ENCODE peak calls at places on chromosomes 16 and 17, in seven cellular contexts. One of them, this sample, is unnamed.

GRCh38 chr16:72860726-72861562 is 187.0 kb downstream of the ZFHX3 start:
- DNase-seq in germinal center: no peak
- DNase-seq in anterior cingulate cortex: no peak
- DNase-seq in astrocyte of the spinal cord: no peak
- DNase-seq in aorta: no peak
- DNase-seq in activated CD8-positive, alpha-beta memory T cell treated with anti-CD3 and anti-CD28 coated beads for 48 hours: no peak
- DNase-seq in A172: no peak
- DNase-seq in this sample: no peak

GRCh38 chr17:18270851-18271170 is 10.3 kb downstream of the MIEF2 start:
- DNase-seq in astrocyte of the spinal cord: no peak
- DNase-seq in activated CD8-positive, alpha-beta memory T cell treated with anti-CD3 and anti-CD28 coated beads for 48 hours: no peak
- DNase-seq in A172: no peak
- DNase-seq in aorta: no peak
- DNase-seq in germinal center: no peak
- DNase-seq in anterior cingulate cortex: no peak
- DNase-seq in this sample: no peak

GRCh38 chr16:86052926-86053325 is 154.0 kb downstream of the IRF8 start:
- DNase-seq in germinal center: no peak
- DNase-seq in astrocyte of the spinal cord: no peak
- DNase-seq in A172: no peak
- DNase-seq in anterior cingulate cortex: no peak
- DNase-seq in activated CD8-positive, alpha-beta memory T cell treated with anti-CD3 and anti-CD28 coated beads for 48 hours: no peak
- DNase-seq in aorta: no peak
- DNase-seq in this sample: no peak

GRCh38 chr16:56600398-56600999 is 7.9 kb upstream of the MT2A start:
- DNase-seq in activated CD8-positive, alpha-beta memory T cell treated with anti-CD3 and anti-CD28 coated beads for 48 hours: no peak
- DNase-seq in aorta: no peak
- DNase-seq in anterior cingulate cortex: peak; percentile 43
- DNase-seq in germinal center: peak; percentile 46
- DNase-seq in astrocyte of the spinal cord: peak; percentile 55
- DNase-seq in A172: peak; percentile 62
- DNase-seq in this sample: no peak

GRCh38 chr17:50359998-50360461 is 13.0 kb downstream of the MRPL27 start:
- DNase-seq in aorta: peak; percentile 68
- DNase-seq in anterior cingulate cortex: no peak
- DNase-seq in activated CD8-positive, alpha-beta memory T cell treated with anti-CD3 and anti-CD28 coated beads for 48 hours: no peak
- DNase-seq in germinal center: no peak
- DNase-seq in A172: no peak
- DNase-seq in astrocyte of the spinal cord: no peak
- DNase-seq in this sample: no peak

GRCh38 chr16:57224651-57225335 is 20.3 kb upstream of the ARL2BP start:
- DNase-seq in anterior cingulate cortex: no peak
- DNase-seq in A172: no peak
- DNase-seq in aorta: no peak
- DNase-seq in germinal center: no peak
- DNase-seq in activated CD8-positive, alpha-beta memory T cell treated with anti-CD3 and anti-CD28 coated beads for 48 hours: no peak
- DNase-seq in astrocyte of the spinal cord: no peak
- DNase-seq in this sample: no peak

GRCh38 chr17:72183194-72183685 is 62.4 kb downstream of the SOX9 start:
- DNase-seq in A172: no peak
- DNase-seq in germinal center: no peak
- DNase-seq in aorta: no peak
- DNase-seq in activated CD8-positive, alpha-beta memory T cell treated with anti-CD3 and anti-CD28 coated beads for 48 hours: no peak
- DNase-seq in astrocyte of the spinal cord: no peak
- DNase-seq in anterior cingulate cortex: no peak
- DNase-seq in this sample: no peak

GRCh38 chr17:6159541-6160187 is 89.5 kb downstream of the WSCD1 start:
- DNase-seq in anterior cingulate cortex: no peak
- DNase-seq in aorta: no peak
- DNase-seq in astrocyte of the spinal cord: no peak
- DNase-seq in A172: no peak
- DNase-seq in activated CD8-positive, alpha-beta memory T cell treated with anti-CD3 and anti-CD28 coated beads for 48 hours: no peak
- DNase-seq in germinal center: no peak
- DNase-seq in this sample: no peak

GRCh38 chr17:63714550-63715277 is 14.8 kb upstream of the LIMD2 start:
- DNase-seq in astrocyte of the spinal cord: no peak
- DNase-seq in A172: no peak
- DNase-seq in aorta: no peak
- DNase-seq in anterior cingulate cortex: no peak
- DNase-seq in activated CD8-positive, alpha-beta memory T cell treated with anti-CD3 and anti-CD28 coated beads for 48 hours: no peak
- DNase-seq in germinal center: no peak
- DNase-seq in this sample: no peak

GRCh38 chr17:71769850-71770249 is 351.0 kb upstream of the SOX9 start:
- DNase-seq in anterior cingulate cortex: no peak
- DNase-seq in A172: no peak
- DNase-seq in activated CD8-positive, alpha-beta memory T cell treated with anti-CD3 and anti-CD28 coated beads for 48 hours: no peak
- DNase-seq in astrocyte of the spinal cord: no peak
- DNase-seq in aorta: no peak
- DNase-seq in germinal center: no peak
- DNase-seq in this sample: no peak

GRCh38 chr17:75508122-75508719 is 7.1 kb downstream of the CASKIN2 start:
- DNase-seq in anterior cingulate cortex: no peak
- DNase-seq in aorta: no peak
- DNase-seq in astrocyte of the spinal cord: no peak
- DNase-seq in activated CD8-positive, alpha-beta memory T cell treated with anti-CD3 and anti-CD28 coated beads for 48 hours: no peak
- DNase-seq in A172: no peak
- DNase-seq in germinal center: no peak
- DNase-seq in this sample: no peak

GRCh38 chr16:90022209-90023077 is 3.2 kb upstream of the DBNDD1 start:
- DNase-seq in anterior cingulate cortex: peak; percentile 93
- DNase-seq in A172: peak; percentile 78
- DNase-seq in activated CD8-positive, alpha-beta memory T cell treated with anti-CD3 and anti-CD28 coated beads for 48 hours: peak; percentile 60
- DNase-seq in germinal center: peak; percentile 76
- DNase-seq in astrocyte of the spinal cord: peak; percentile 82
- DNase-seq in aorta: peak; percentile 98
- DNase-seq in this sample: peak; percentile 38

GRCh38 chr16:2016407-2016922 is 3.1 kb upstream of the NPW start:
- DNase-seq in A172: no peak
- DNase-seq in aorta: no peak
- DNase-seq in anterior cingulate cortex: no peak
- DNase-seq in activated CD8-positive, alpha-beta memory T cell treated with anti-CD3 and anti-CD28 coated beads for 48 hours: no peak
- DNase-seq in astrocyte of the spinal cord: no peak
- DNase-seq in germinal center: no peak
- DNase-seq in this sample: no peak

GRCh38 chr17:67431210-67432015 is 54.3 kb downstream of the PITPNC1 start:
- DNase-seq in astrocyte of the spinal cord: peak; percentile 88
- DNase-seq in aorta: no peak
- DNase-seq in activated CD8-positive, alpha-beta memory T cell treated with anti-CD3 and anti-CD28 coated beads for 48 hours: no peak
- DNase-seq in A172: peak; percentile 94
- DNase-seq in germinal center: no peak
- DNase-seq in anterior cingulate cortex: no peak
- DNase-seq in this sample: no peak

GRCh38 chr16:1362807-1363206 is 11.1 kb downstream of the GNPTG start:
- DNase-seq in germinal center: no peak
- DNase-seq in activated CD8-positive, alpha-beta memory T cell treated with anti-CD3 and anti-CD28 coated beads for 48 hours: no peak
- DNase-seq in aorta: no peak
- DNase-seq in A172: no peak
- DNase-seq in astrocyte of the spinal cord: no peak
- DNase-seq in anterior cingulate cortex: no peak
- DNase-seq in this sample: no peak

GRCh38 chr16:200388-200787 is 20.1 kb downstream of the HBQ1 start:
- DNase-seq in aorta: no peak
- DNase-seq in germinal center: no peak
- DNase-seq in astrocyte of the spinal cord: peak; percentile 24
- DNase-seq in A172: peak; percentile 82
- DNase-seq in activated CD8-positive, alpha-beta memory T cell treated with anti-CD3 and anti-CD28 coated beads for 48 hours: no peak
- DNase-seq in anterior cingulate cortex: no peak
- DNase-seq in this sample: peak; percentile 37

GRCh38 chr17:46191332-46192210 is 1.7 kb downstream of the KANSL1 start:
- DNase-seq in astrocyte of the spinal cord: no peak
- DNase-seq in activated CD8-positive, alpha-beta memory T cell treated with anti-CD3 and anti-CD28 coated beads for 48 hours: no peak
- DNase-seq in aorta: no peak
- DNase-seq in anterior cingulate cortex: peak; percentile 11
- DNase-seq in A172: no peak
- DNase-seq in germinal center: peak; percentile 65
- DNase-seq in this sample: no peak

GRCh38 chr16:75048546-75048945 is 49.7 kb downstream of the ZNRF1 start:
- DNase-seq in activated CD8-positive, alpha-beta memory T cell treated with anti-CD3 and anti-CD28 coated beads for 48 hours: no peak
- DNase-seq in anterior cingulate cortex: no peak
- DNase-seq in astrocyte of the spinal cord: no peak
- DNase-seq in A172: no peak
- DNase-seq in germinal center: no peak
- DNase-seq in aorta: no peak
- DNase-seq in this sample: no peak

GRCh38 chr17:80347536-80347935 is 67.4 kb upstream of the ENDOV start:
- DNase-seq in A172: no peak
- DNase-seq in activated CD8-positive, alpha-beta memory T cell treated with anti-CD3 and anti-CD28 coated beads for 48 hours: no peak
- DNase-seq in germinal center: no peak
- DNase-seq in anterior cingulate cortex: no peak
- DNase-seq in aorta: no peak
- DNase-seq in astrocyte of the spinal cord: no peak
- DNase-seq in this sample: no peak

GRCh38 chr17:35496470-35497290 is 40.8 kb downstream of the SLFN12L start:
- DNase-seq in aorta: no peak
- DNase-seq in astrocyte of the spinal cord: no peak
- DNase-seq in anterior cingulate cortex: no peak
- DNase-seq in germinal center: no peak
- DNase-seq in activated CD8-positive, alpha-beta memory T cell treated with anti-CD3 and anti-CD28 coated beads for 48 hours: no peak
- DNase-seq in A172: no peak
- DNase-seq in this sample: no peak

GRCh38 chr16:67278773-67279295 is 498 bp upstream of the PLEKHG4 start:
- DNase-seq in A172: no peak
- DNase-seq in anterior cingulate cortex: no peak
- DNase-seq in germinal center: peak; percentile 72
- DNase-seq in astrocyte of the spinal cord: no peak
- DNase-seq in aorta: no peak
- DNase-seq in activated CD8-positive, alpha-beta memory T cell treated with anti-CD3 and anti-CD28 coated beads for 48 hours: no peak
- DNase-seq in this sample: no peak

GRCh38 chr17:38735161-38735997 is 5.2 kb downstream of the CISD3 start:
- DNase-seq in A172: peak; percentile 48
- DNase-seq in aorta: peak; percentile 92
- DNase-seq in activated CD8-positive, alpha-beta memory T cell treated with anti-CD3 and anti-CD28 coated beads for 48 hours: peak; percentile 46
- DNase-seq in astrocyte of the spinal cord: no peak
- DNase-seq in anterior cingulate cortex: peak; percentile 60
- DNase-seq in germinal center: peak; percentile 87
- DNase-seq in this sample: no peak

GRCh38 chr17:79948918-79949645 is 86.6 kb downstream of the TBC1D16 start:
- DNase-seq in A172: no peak
- DNase-seq in germinal center: no peak
- DNase-seq in activated CD8-positive, alpha-beta memory T cell treated with anti-CD3 and anti-CD28 coated beads for 48 hours: no peak
- DNase-seq in aorta: peak; percentile 71
- DNase-seq in astrocyte of the spinal cord: peak; percentile 20
- DNase-seq in anterior cingulate cortex: no peak
- DNase-seq in this sample: no peak

GRCh38 chr17:45951941-45952340 is 47.1 kb upstream of the STH start:
- DNase-seq in activated CD8-positive, alpha-beta memory T cell treated with anti-CD3 and anti-CD28 coated beads for 48 hours: no peak
- DNase-seq in A172: no peak
- DNase-seq in astrocyte of the spinal cord: no peak
- DNase-seq in aorta: no peak
- DNase-seq in anterior cingulate cortex: no peak
- DNase-seq in germinal center: no peak
- DNase-seq in this sample: no peak

GRCh38 chr17:4607773-4608187 is 23.5 kb downstream of the SMTNL2 start:
- DNase-seq in anterior cingulate cortex: no peak
- DNase-seq in activated CD8-positive, alpha-beta memory T cell treated with anti-CD3 and anti-CD28 coated beads for 48 hours: no peak
- DNase-seq in germinal center: no peak
- DNase-seq in astrocyte of the spinal cord: peak; percentile 60
- DNase-seq in aorta: peak; percentile 80
- DNase-seq in A172: no peak
- DNase-seq in this sample: peak; percentile 37

GRCh38 chr16:47045023-47045422 is 71.5 kb upstream of the DNAJA2 start:
- DNase-seq in germinal center: no peak
- DNase-seq in anterior cingulate cortex: no peak
- DNase-seq in A172: no peak
- DNase-seq in aorta: no peak
- DNase-seq in activated CD8-positive, alpha-beta memory T cell treated with anti-CD3 and anti-CD28 coated beads for 48 hours: no peak
- DNase-seq in astrocyte of the spinal cord: no peak
- DNase-seq in this sample: no peak

GRCh38 chr16:30924086-30924714 is 828 bp downstream of the FBXL19 start:
- DNase-seq in anterior cingulate cortex: no peak
- DNase-seq in astrocyte of the spinal cord: no peak
- DNase-seq in germinal center: peak; percentile 14
- DNase-seq in aorta: peak; percentile 81
- DNase-seq in activated CD8-positive, alpha-beta memory T cell treated with anti-CD3 and anti-CD28 coated beads for 48 hours: no peak
- DNase-seq in A172: no peak
- DNase-seq in this sample: no peak

GRCh38 chr17:58249270-58250133 is 11.1 kb downstream of the LPO start:
- DNase-seq in aorta: peak; percentile 91
- DNase-seq in astrocyte of the spinal cord: peak; percentile 41
- DNase-seq in A172: peak; percentile 28
- DNase-seq in germinal center: peak; percentile 91
- DNase-seq in activated CD8-positive, alpha-beta memory T cell treated with anti-CD3 and anti-CD28 coated beads for 48 hours: peak; percentile 52
- DNase-seq in anterior cingulate cortex: peak; percentile 63
- DNase-seq in this sample: no peak

GRCh38 chr16:19173059-19173458 is 5.0 kb downstream of the SYT17 start:
- DNase-seq in activated CD8-positive, alpha-beta memory T cell treated with anti-CD3 and anti-CD28 coated beads for 48 hours: no peak
- DNase-seq in anterior cingulate cortex: no peak
- DNase-seq in A172: no peak
- DNase-seq in astrocyte of the spinal cord: no peak
- DNase-seq in germinal center: no peak
- DNase-seq in aorta: no peak
- DNase-seq in this sample: no peak

GRCh38 chr17:82370471-82371332 is 863 bp upstream of the UTS2R start:
- DNase-seq in A172: no peak
- DNase-seq in anterior cingulate cortex: no peak
- DNase-seq in activated CD8-positive, alpha-beta memory T cell treated with anti-CD3 and anti-CD28 coated beads for 48 hours: no peak
- DNase-seq in aorta: no peak
- DNase-seq in astrocyte of the spinal cord: no peak
- DNase-seq in germinal center: no peak
- DNase-seq in this sample: no peak

GRCh38 chr16:23858496-23859062 is 22.8 kb downstream of the PRKCB start:
- DNase-seq in germinal center: no peak
- DNase-seq in anterior cingulate cortex: peak; percentile 18
- DNase-seq in aorta: no peak
- DNase-seq in activated CD8-positive, alpha-beta memory T cell treated with anti-CD3 and anti-CD28 coated beads for 48 hours: no peak
- DNase-seq in astrocyte of the spinal cord: no peak
- DNase-seq in A172: no peak
- DNase-seq in this sample: no peak

GRCh38 chr17:68541816-68542215 is 29.6 kb downstream of the PRKAR1A start:
- DNase-seq in activated CD8-positive, alpha-beta memory T cell treated with anti-CD3 and anti-CD28 coated beads for 48 hours: no peak
- DNase-seq in astrocyte of the spinal cord: no peak
- DNase-seq in anterior cingulate cortex: no peak
- DNase-seq in aorta: no peak
- DNase-seq in germinal center: no peak
- DNase-seq in A172: no peak
- DNase-seq in this sample: no peak

GRCh38 chr17:13874134-13874533 is 195.2 kb upstream of the COX10 start:
- DNase-seq in anterior cingulate cortex: no peak
- DNase-seq in astrocyte of the spinal cord: no peak
- DNase-seq in activated CD8-positive, alpha-beta memory T cell treated with anti-CD3 and anti-CD28 coated beads for 48 hours: no peak
- DNase-seq in germinal center: no peak
- DNase-seq in A172: no peak
- DNase-seq in aorta: no peak
- DNase-seq in this sample: no peak

GRCh38 chr16:83970430-83970815 is 2.4 kb downstream of the NECAB2 start:
- DNase-seq in aorta: peak; percentile 66
- DNase-seq in activated CD8-positive, alpha-beta memory T cell treated with anti-CD3 and anti-CD28 coated beads for 48 hours: no peak
- DNase-seq in A172: no peak
- DNase-seq in germinal center: no peak
- DNase-seq in astrocyte of the spinal cord: no peak
- DNase-seq in anterior cingulate cortex: no peak
- DNase-seq in this sample: no peak

GRCh38 chr17:31739300-31739699 is 119.7 kb downstream of the COPRS start:
- DNase-seq in germinal center: no peak
- DNase-seq in anterior cingulate cortex: no peak
- DNase-seq in astrocyte of the spinal cord: no peak
- DNase-seq in activated CD8-positive, alpha-beta memory T cell treated with anti-CD3 and anti-CD28 coated beads for 48 hours: no peak
- DNase-seq in aorta: no peak
- DNase-seq in A172: no peak
- DNase-seq in this sample: no peak

GRCh38 chr17:44900894-44901293 is 1.6 kb upstream of the EFTUD2 start:
- DNase-seq in aorta: peak; percentile 32
- DNase-seq in activated CD8-positive, alpha-beta memory T cell treated with anti-CD3 and anti-CD28 coated beads for 48 hours: no peak
- DNase-seq in anterior cingulate cortex: peak; percentile 51
- DNase-seq in A172: peak; percentile 78
- DNase-seq in astrocyte of the spinal cord: peak; percentile 90
- DNase-seq in germinal center: no peak
- DNase-seq in this sample: peak; percentile 35